ENCODE peak calls at places on chromosomes 4 and X, in five cellular contexts. One of them, this sample, is unnamed.

GRCh38 chr4:165537028-165537648 is 158.3 kb downstream of the CPE start:
- DNase-seq in tibial artery: no peak
- DNase-seq in suprapubic skin: no peak
- DNase-seq in mucosa of descending colon: no peak
- DNase-seq in CD4-positive, alpha-beta memory T cell: peak
- DNase-seq in this sample: peak

GRCh38 chrX:54950730-54951375 is 30.2 kb downstream of the TRO start:
- DNase-seq in tibial artery: no peak
- DNase-seq in CD4-positive, alpha-beta memory T cell: no peak
- DNase-seq in mucosa of descending colon: no peak
- DNase-seq in suprapubic skin: no peak
- DNase-seq in this sample: no peak

GRCh38 chr4:89303177-89303576 is 4.4 kb downstream of the GPRIN3 start:
- DNase-seq in CD4-positive, alpha-beta memory T cell: peak
- DNase-seq in suprapubic skin: no peak
- DNase-seq in mucosa of descending colon: no peak
- DNase-seq in tibial artery: no peak
- DNase-seq in this sample: no peak

GRCh38 chr4:1871471-1872021 is 353 bp downstream of the NSD2 start:
- DNase-seq in tibial artery: no peak
- DNase-seq in CD4-positive, alpha-beta memory T cell: no peak
- DNase-seq in mucosa of descending colon: peak
- DNase-seq in suprapubic skin: no peak
- DNase-seq in this sample: no peak

GRCh38 chr4:5474756-5475155 is 233.6 kb downstream of the EVC2 start:
- DNase-seq in mucosa of descending colon: no peak
- DNase-seq in tibial artery: peak
- DNase-seq in CD4-positive, alpha-beta memory T cell: no peak
- DNase-seq in suprapubic skin: peak
- DNase-seq in this sample: no peak

GRCh38 chr4:3229328-3229727 is 19.6 kb upstream of the MSANTD1 start:
- DNase-seq in tibial artery: no peak
- DNase-seq in CD4-positive, alpha-beta memory T cell: no peak
- DNase-seq in suprapubic skin: no peak
- DNase-seq in mucosa of descending colon: peak
- DNase-seq in this sample: no peak

GRCh38 chr4:99811850-99812249 is 4.8 kb upstream of the DAPP1 start:
- DNase-seq in CD4-positive, alpha-beta memory T cell: peak
- DNase-seq in mucosa of descending colon: no peak
- DNase-seq in suprapubic skin: no peak
- DNase-seq in tibial artery: no peak
- DNase-seq in this sample: no peak

GRCh38 chr4:142558851-142559250 is 287.2 kb downstream of the INPP4B start:
- DNase-seq in CD4-positive, alpha-beta memory T cell: no peak
- DNase-seq in suprapubic skin: no peak
- DNase-seq in tibial artery: no peak
- DNase-seq in mucosa of descending colon: no peak
- DNase-seq in this sample: no peak

GRCh38 chr4:22389240-22389871 is 126.5 kb downstream of the ADGRA3 start:
- DNase-seq in tibial artery: no peak
- DNase-seq in mucosa of descending colon: no peak
- DNase-seq in CD4-positive, alpha-beta memory T cell: peak
- DNase-seq in suprapubic skin: no peak
- DNase-seq in this sample: peak

GRCh38 chr4:143402776-143403550 is 66.3 kb downstream of the GAB1 start:
- DNase-seq in suprapubic skin: no peak
- DNase-seq in tibial artery: no peak
- DNase-seq in mucosa of descending colon: no peak
- DNase-seq in CD4-positive, alpha-beta memory T cell: no peak
- DNase-seq in this sample: no peak

GRCh38 chr4:87937523-87937922 is 38.0 kb upstream of the SPP1 start:
- DNase-seq in tibial artery: no peak
- DNase-seq in CD4-positive, alpha-beta memory T cell: no peak
- DNase-seq in mucosa of descending colon: no peak
- DNase-seq in suprapubic skin: no peak
- DNase-seq in this sample: no peak

GRCh38 chrX:5730561-5730960 is 498.1 kb downstream of the NLGN4X start:
- DNase-seq in tibial artery: no peak
- DNase-seq in suprapubic skin: no peak
- DNase-seq in CD4-positive, alpha-beta memory T cell: no peak
- DNase-seq in mucosa of descending colon: no peak
- DNase-seq in this sample: no peak

GRCh38 chrX:153766871-153767673 is 3.0 kb downstream of the PLXNB3 start:
- DNase-seq in suprapubic skin: no peak
- DNase-seq in tibial artery: no peak
- DNase-seq in mucosa of descending colon: peak
- DNase-seq in CD4-positive, alpha-beta memory T cell: no peak
- DNase-seq in this sample: no peak

GRCh38 chr4:140152015-140152703 is 1.8 kb downstream of the MAML3 start:
- DNase-seq in suprapubic skin: peak
- DNase-seq in tibial artery: peak
- DNase-seq in mucosa of descending colon: peak
- DNase-seq in CD4-positive, alpha-beta memory T cell: peak
- DNase-seq in this sample: no peak

GRCh38 chr4:89952458-89952857 is 57.8 kb downstream of the MMRN1 start:
- DNase-seq in suprapubic skin: no peak
- DNase-seq in CD4-positive, alpha-beta memory T cell: no peak
- DNase-seq in tibial artery: no peak
- DNase-seq in mucosa of descending colon: no peak
- DNase-seq in this sample: no peak

GRCh38 chr4:8506006-8506372 is 65.4 kb downstream of the TRMT44 start:
- DNase-seq in mucosa of descending colon: no peak
- DNase-seq in suprapubic skin: no peak
- DNase-seq in CD4-positive, alpha-beta memory T cell: no peak
- DNase-seq in tibial artery: no peak
- DNase-seq in this sample: no peak

GRCh38 chrX:81120270-81120935 is 81.3 kb downstream of the HMGN5 start:
- DNase-seq in suprapubic skin: no peak
- DNase-seq in CD4-positive, alpha-beta memory T cell: no peak
- DNase-seq in mucosa of descending colon: no peak
- DNase-seq in tibial artery: no peak
- DNase-seq in this sample: no peak

GRCh38 chr4:2049381-2049780 is 9.7 kb upstream of the NAT8L start:
- DNase-seq in CD4-positive, alpha-beta memory T cell: no peak
- DNase-seq in suprapubic skin: peak
- DNase-seq in mucosa of descending colon: no peak
- DNase-seq in tibial artery: no peak
- DNase-seq in this sample: no peak

GRCh38 chrX:129777218-129777768 is 2.5 kb upstream of the SASH3 start:
- DNase-seq in CD4-positive, alpha-beta memory T cell: peak
- DNase-seq in suprapubic skin: no peak
- DNase-seq in tibial artery: peak
- DNase-seq in mucosa of descending colon: peak
- DNase-seq in this sample: no peak

GRCh38 chrX:152343306-152343705 is 107.8 kb downstream of the GABRA3 start:
- DNase-seq in CD4-positive, alpha-beta memory T cell: no peak
- DNase-seq in tibial artery: no peak
- DNase-seq in mucosa of descending colon: no peak
- DNase-seq in suprapubic skin: no peak
- DNase-seq in this sample: no peak

GRCh38 chrX:66074920-66075879 is 35.3 kb upstream of the VSIG4 start:
- DNase-seq in mucosa of descending colon: no peak
- DNase-seq in tibial artery: peak
- DNase-seq in CD4-positive, alpha-beta memory T cell: peak
- DNase-seq in suprapubic skin: no peak
- DNase-seq in this sample: no peak

GRCh38 chr4:153467154-153467896 is 1.2 kb downstream of the TMEM131L start:
- DNase-seq in mucosa of descending colon: peak
- DNase-seq in CD4-positive, alpha-beta memory T cell: peak
- DNase-seq in tibial artery: peak
- DNase-seq in suprapubic skin: no peak
- DNase-seq in this sample: no peak

GRCh38 chrX:12657881-12658280 is 133.3 kb upstream of the PRPS2 start:
- DNase-seq in suprapubic skin: no peak
- DNase-seq in CD4-positive, alpha-beta memory T cell: no peak
- DNase-seq in mucosa of descending colon: no peak
- DNase-seq in tibial artery: no peak
- DNase-seq in this sample: no peak

GRCh38 chrX:44234116-44234515 is 109.4 kb downstream of the EFHC2 start:
- DNase-seq in mucosa of descending colon: no peak
- DNase-seq in CD4-positive, alpha-beta memory T cell: no peak
- DNase-seq in suprapubic skin: no peak
- DNase-seq in tibial artery: no peak
- DNase-seq in this sample: no peak

GRCh38 chr4:185920691-185921260 is 108.8 kb upstream of the SORBS2 start:
- DNase-seq in mucosa of descending colon: no peak
- DNase-seq in suprapubic skin: no peak
- DNase-seq in tibial artery: no peak
- DNase-seq in CD4-positive, alpha-beta memory T cell: no peak
- DNase-seq in this sample: no peak

GRCh38 chr4:126071346-126072333 is 756.9 kb downstream of the FAT4 start:
- DNase-seq in CD4-positive, alpha-beta memory T cell: no peak
- DNase-seq in suprapubic skin: no peak
- DNase-seq in tibial artery: no peak
- DNase-seq in mucosa of descending colon: no peak
- DNase-seq in this sample: peak

GRCh38 chrX:6226053-6226645 is 2.5 kb downstream of the NLGN4X start:
- DNase-seq in mucosa of descending colon: no peak
- DNase-seq in tibial artery: no peak
- DNase-seq in suprapubic skin: no peak
- DNase-seq in CD4-positive, alpha-beta memory T cell: no peak
- DNase-seq in this sample: no peak

GRCh38 chr4:26263165-26263564 is 57.6 kb upstream of the RBPJ start:
- DNase-seq in mucosa of descending colon: no peak
- DNase-seq in tibial artery: no peak
- DNase-seq in CD4-positive, alpha-beta memory T cell: no peak
- DNase-seq in suprapubic skin: no peak
- DNase-seq in this sample: no peak

GRCh38 chr4:76879731-76880364 is 18.1 kb downstream of the SOWAHB start:
- DNase-seq in CD4-positive, alpha-beta memory T cell: no peak
- DNase-seq in tibial artery: no peak
- DNase-seq in suprapubic skin: no peak
- DNase-seq in mucosa of descending colon: no peak
- DNase-seq in this sample: no peak

GRCh38 chr4:65580551-65580950 is 89.7 kb downstream of the EPHA5 start:
- DNase-seq in suprapubic skin: no peak
- DNase-seq in CD4-positive, alpha-beta memory T cell: no peak
- DNase-seq in mucosa of descending colon: no peak
- DNase-seq in tibial artery: no peak
- DNase-seq in this sample: no peak

DNA sequence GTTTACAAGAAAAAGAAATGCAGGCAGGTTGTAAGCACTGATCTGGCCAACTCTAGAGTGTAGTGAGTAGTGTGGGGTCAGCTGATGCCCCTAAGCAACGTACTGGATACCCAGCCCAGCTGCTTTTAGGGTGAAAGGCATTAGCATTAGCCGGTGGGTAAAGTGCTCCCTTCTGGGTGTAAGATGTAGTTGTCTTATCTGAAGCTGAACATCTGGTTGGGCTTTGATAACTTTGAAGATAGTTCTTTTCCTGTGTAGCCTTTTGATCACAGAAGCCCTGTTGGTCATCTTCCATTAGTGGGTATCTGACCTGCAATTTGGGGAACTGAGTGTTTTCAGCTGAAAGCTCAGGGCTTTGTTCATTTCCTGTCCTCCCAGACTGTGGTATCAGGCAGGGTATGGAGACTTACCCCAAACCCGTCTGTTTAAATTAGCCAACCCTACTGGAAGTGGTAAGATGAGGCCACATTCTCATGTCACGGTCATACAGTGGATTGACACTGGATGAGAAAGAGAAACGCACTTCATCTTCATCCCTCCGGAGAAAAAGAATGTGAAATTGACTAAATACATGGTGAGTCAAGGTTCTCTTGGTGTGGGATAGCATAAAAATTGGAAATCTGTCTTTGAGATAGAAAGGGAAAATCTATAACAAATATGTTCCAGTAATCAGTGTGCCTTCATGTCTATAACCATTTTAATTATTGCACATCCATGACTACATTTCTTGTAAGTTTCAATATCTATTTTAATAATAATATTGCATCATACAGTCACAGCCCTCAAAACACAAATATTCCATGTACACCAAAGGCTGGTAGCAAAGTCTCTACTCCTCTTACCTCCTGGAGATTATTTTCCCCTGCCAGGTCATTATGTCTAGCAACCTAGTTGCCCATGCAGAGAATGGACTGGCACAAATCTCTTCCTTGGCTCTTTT is 8.7 kb downstream of the RHOH start:
- DNase-seq in CD4-positive, alpha-beta memory T cell: peak
- DNase-seq in tibial artery: no peak
- DNase-seq in mucosa of descending colon: no peak
- DNase-seq in suprapubic skin: no peak
- DNase-seq in this sample: no peak
- H3K4me3 ChIP-seq in CD4-positive, alpha-beta memory T cell: peak
- H3K4me3 ChIP-seq in tibial artery: no peak
- H3K4me3 ChIP-seq in mucosa of descending colon: no peak
- H3K4me3 ChIP-seq in suprapubic skin: no peak
- H3K4me3 ChIP-seq in this sample: no peak

GRCh38 chr4:17574206-17574605 is 2.8 kb upstream of the LAP3 start:
- DNase-seq in tibial artery: no peak
- DNase-seq in CD4-positive, alpha-beta memory T cell: no peak
- DNase-seq in suprapubic skin: no peak
- DNase-seq in mucosa of descending colon: no peak
- DNase-seq in this sample: no peak
- H3K4me3 ChIP-seq in tibial artery: no peak
- H3K4me3 ChIP-seq in CD4-positive, alpha-beta memory T cell: no peak
- H3K4me3 ChIP-seq in suprapubic skin: no peak
- H3K4me3 ChIP-seq in mucosa of descending colon: no peak
- H3K4me3 ChIP-seq in this sample: no peak

DNA sequence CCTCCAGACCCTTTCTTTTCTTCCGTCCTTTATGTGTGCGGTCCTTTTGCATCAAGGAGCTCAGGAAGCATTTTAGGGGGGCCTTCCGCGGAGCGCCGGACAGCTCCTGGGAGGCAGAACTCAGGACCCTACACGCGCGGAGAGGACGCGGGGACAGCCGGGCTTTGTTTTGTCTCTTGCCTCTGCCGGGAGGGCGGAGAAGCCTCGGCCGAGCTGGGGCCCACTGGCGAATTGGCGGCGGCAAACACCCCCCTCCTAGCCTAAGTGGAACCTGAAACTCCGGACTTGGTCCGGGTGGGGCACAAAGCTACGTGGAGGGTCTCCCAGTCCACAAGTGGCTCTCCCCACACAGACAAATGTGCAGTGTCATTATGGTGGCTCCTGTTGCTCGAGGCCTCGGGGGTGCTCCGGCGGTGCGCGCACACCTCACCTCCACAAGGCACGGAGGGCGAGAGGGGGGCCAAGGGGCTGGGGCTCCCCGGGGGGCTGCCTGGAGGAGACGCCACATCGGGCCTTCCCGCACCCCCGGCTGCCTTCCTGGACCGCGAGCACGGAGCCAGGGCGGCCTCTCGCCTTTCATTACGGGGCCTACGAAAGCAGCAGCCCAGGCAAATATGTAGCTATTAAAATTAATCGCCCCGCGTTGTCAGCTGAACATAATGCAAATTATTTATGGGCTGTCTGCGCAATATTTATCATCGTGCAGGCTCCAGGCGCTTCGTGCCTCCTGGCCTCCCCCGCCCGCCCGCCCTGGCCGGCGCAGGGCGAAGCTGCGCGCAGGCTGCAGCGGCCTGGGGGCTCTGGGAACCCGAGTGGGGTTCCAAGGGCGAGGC is 70.6 kb upstream of the BCOR start:
- DNase-seq in suprapubic skin: no peak
- DNase-seq in CD4-positive, alpha-beta memory T cell: no peak
- DNase-seq in mucosa of descending colon: peak
- DNase-seq in tibial artery: no peak
- DNase-seq in this sample: no peak
- H3K4me3 ChIP-seq in suprapubic skin: peak
- H3K4me3 ChIP-seq in CD4-positive, alpha-beta memory T cell: peak
- H3K4me3 ChIP-seq in mucosa of descending colon: no peak
- H3K4me3 ChIP-seq in tibial artery: peak
- H3K4me3 ChIP-seq in this sample: no peak

GRCh38 chrX:78746496-78746895 is 1.0 kb upstream of the LPAR4 start:
- DNase-seq in tibial artery: no peak
- DNase-seq in CD4-positive, alpha-beta memory T cell: no peak
- DNase-seq in mucosa of descending colon: no peak
- DNase-seq in suprapubic skin: no peak
- DNase-seq in this sample: no peak

GRCh38 chrX:78747471-78747870 is at the start of gene LPAR4:
- DNase-seq in CD4-positive, alpha-beta memory T cell: no peak
- DNase-seq in mucosa of descending colon: no peak
- DNase-seq in suprapubic skin: no peak
- DNase-seq in tibial artery: no peak
- DNase-seq in this sample: no peak
- H3K4me3 ChIP-seq in CD4-positive, alpha-beta memory T cell: no peak
- H3K4me3 ChIP-seq in mucosa of descending colon: no peak
- H3K4me3 ChIP-seq in suprapubic skin: peak
- H3K4me3 ChIP-seq in tibial artery: peak
- H3K4me3 ChIP-seq in this sample: no peak

This sample was measured in AG09309.